ENCODE peak calls at places on chromosome X, in four cellular contexts. D is PC-3, G is Caco-2, N is mammary epithelial cell. U is an unnamed sample.

GRCh38 chrX:48035891-48036290 is 29.1 kb downstream of the SPACA5 start:
- DNase-seq in D (no peak), G (peak; percentile 52), N (no peak), U (no peak)

GRCh38 chrX:153441981-153442380 is 3.9 kb downstream of the TREX2 start:
- DNase-seq in D (no peak), G (no peak), N (peak; percentile 71), U (no peak)

GRCh38 chrX:14528629-14529287 is 578 bp upstream of the GLRA2 start:
- DNase-seq in D (peak; percentile 71), G (peak; percentile 50), N (peak; percentile 60), U (peak; percentile 26)

GRCh38 chrX:103513476-103514108 is 5.7 kb downstream of the RAB40A start:
- DNase-seq in D (peak; percentile 4), G (no peak), N (peak; percentile 44), U (no peak)

GRCh38 chrX:44062842-44063241 is 89.7 kb upstream of the NDP start:
- DNase-seq in D (peak; percentile 62), G (no peak), N (peak; percentile 36), U (no peak)

GRCh38 chrX:115232933-115233496 is 881 bp downstream of the LRCH2 start:
- DNase-seq in D (no peak), G (no peak), N (no peak), U (no peak)

GRCh38 chrX:21638311-21638710 is 19.8 kb downstream of the KLHL34 start:
- DNase-seq in D (peak; percentile 47), G (no peak), N (peak; percentile 51), U (no peak)

GRCh38 chrX:153184787-153185186 is 5.7 kb downstream of the MAGEA1 start:
- DNase-seq in D (no peak), G (no peak), N (no peak), U (no peak)

GRCh38 chrX:87873347-87873941 is 355.8 kb downstream of the KLHL4 start:
- DNase-seq in D (no peak), G (no peak), N (no peak), U (no peak)

GRCh38 chrX:57270980-57271379 is 15.5 kb upstream of the FAAH2 start:
- DNase-seq in D (peak; percentile 57), G (no peak), N (no peak), U (no peak)

GRCh38 chrX:1427756-1428155 is 25.0 kb downstream of the ASMTL start:
- DNase-seq in D (no peak), G (no peak), N (no peak), U (no peak)

GRCh38 chrX:138791551-138791950 is 80.0 kb upstream of the FGF13 start:
- DNase-seq in D (peak; percentile 74), G (no peak), N (no peak), U (no peak)

GRCh38 chrX:109732319-109732779 is 708 bp downstream of the ACSL4 start:
- DNase-seq in D (peak; percentile 56), G (no peak), N (peak; percentile 39), U (no peak)

GRCh38 chrX:110557864-110558263 is 199.2 kb downstream of the RTL9 start:
- DNase-seq in D (no peak), G (no peak), N (no peak), U (no peak)

GRCh38 chrX:148823986-148824385 is 323.6 kb downstream of the AFF2 start:
- DNase-seq in D (no peak), G (no peak), N (no peak), U (no peak)

GRCh38 chrX:1751781-1752180 is 136.9 kb downstream of the ASMT start:
- DNase-seq in D (no peak), G (no peak), N (no peak), U (no peak)

GRCh38 chrX:13102636-13103035 is 58.2 kb upstream of the FAM9C start:
- DNase-seq in D (peak; percentile 22), G (no peak), N (no peak), U (no peak)

GRCh38 chrX:120559799-120560198 is 963 bp downstream of the CUL4B start:
- DNase-seq in D (no peak), G (no peak), N (peak; percentile 1), U (no peak)

GRCh38 chrX:1528186-1528883 is 8.7 kb downstream of the P2RY8 start:
- DNase-seq in D (no peak), G (no peak), N (no peak), U (peak; percentile 28)

GRCh38 chrX:120457766-120458180 is 11.3 kb downstream of the LAMP2 start:
- DNase-seq in D (peak; percentile 90), G (no peak), N (peak; percentile 98), U (no peak)

GRCh38 chrX:110173192-110174175 is 144.4 kb downstream of the AMMECR1 start:
- DNase-seq in D (peak; percentile 86), G (no peak), N (peak; percentile 68), U (no peak)

GRCh38 chrX:427812-428725 is 41.4 kb upstream of the PPP2R3B start:
- DNase-seq in D (peak; percentile 24), G (no peak), N (no peak), U (no peak)

GRCh38 chrX:53263597-53264094 is 17.7 kb downstream of the IQSEC2 start:
- DNase-seq in D (peak; percentile 92), G (no peak), N (peak; percentile 73), U (no peak)

GRCh38 chrX:3476973-3477372 is 130.5 kb upstream of the MXRA5 start:
- DNase-seq in D (no peak), G (no peak), N (no peak), U (no peak)

GRCh38 chrX:66833426-66833825 is 194.5 kb upstream of the EDA2R start:
- DNase-seq in D (no peak), G (no peak), N (no peak), U (no peak)

GRCh38 chrX:69031181-69031580 is 134.1 kb downstream of the PJA1 start:
- DNase-seq in D (peak; percentile 14), G (peak; percentile 37), N (no peak), U (no peak)

GRCh38 chrX:1126738-1127137 is 85.7 kb downstream of the CRLF2 start:
- DNase-seq in D (no peak), G (no peak), N (no peak), U (no peak)

GRCh38 chrX:69286546-69286906 is 121.3 kb upstream of the PJA1 start:
- DNase-seq in D (no peak), G (no peak), N (no peak), U (no peak)

GRCh38 chrX:110302975-110303374 is 14.9 kb downstream of the AMMECR1 start:
- DNase-seq in D (no peak), G (no peak), N (no peak), U (no peak)

GRCh38 chrX:149079805-149080406 is 425.2 kb downstream of the IDS start:
- DNase-seq in D (no peak), G (no peak), N (peak; percentile 13), U (no peak)

GRCh38 chrX:143378851-143379250 is 138.4 kb downstream of the SPANXN3 start:
- DNase-seq in D (no peak), G (no peak), N (no peak), U (no peak)

GRCh38 chrX:75986980-75987379 is 185.9 kb upstream of the PBDC1 start:
- DNase-seq in D (no peak), G (no peak), N (no peak), U (no peak)

GRCh38 chrX:73262991-73263390 is 48.3 kb upstream of the NAP1L2 start:
- DNase-seq in D (peak; percentile 38), G (no peak), N (no peak), U (no peak)

GRCh38 chrX:31715675-31716074 is 643.8 kb upstream of the FTHL17 start:
- DNase-seq in D (peak; percentile 7), G (no peak), N (no peak), U (no peak)

GRCh38 chrX:71216446-71216845 is 6.6 kb upstream of the GJB1 start:
- DNase-seq in D (no peak), G (no peak), N (no peak), U (no peak)

GRCh38 chrX:17597836-17598434 is 139.4 kb upstream of the SCML1 start:
- DNase-seq in D (no peak), G (no peak), N (no peak), U (peak; percentile 89)

GRCh38 chrX:48490661-48491060 is 14.7 kb downstream of the FTSJ1 start:
- DNase-seq in D (peak; percentile 90), G (no peak), N (peak; percentile 77), U (peak; percentile 20)

GRCh38 chrX:10190367-10190766 is 33.6 kb downstream of the CLCN4 start:
- DNase-seq in D (peak; percentile 77), G (no peak), N (peak; percentile 37), U (no peak)

GRCh38 chrX:50211510-50211909 is 6.9 kb downstream of the CCNB3 start:
- DNase-seq in D (peak; percentile 22), G (no peak), N (peak; percentile 5), U (no peak)
- TF ChIP-seq CTCF in D (peak; percentile 37), G (no peak), N (peak; percentile 34), U (no peak)

GRCh38 chrX:46545111-46546005 is at the start of gene ZNF674:
- DNase-seq in D (peak; percentile 95), G (peak; percentile 91), N (peak; percentile 84), U (peak; percentile 88)
- TF ChIP-seq CTCF in D (peak; percentile 45), G (no peak), N (peak; percentile 23), U (no peak)

GRCh38 chrX:15915959-15916703 is 61.5 kb upstream of the AP1S2 start:
- DNase-seq in D (no peak), G (no peak), N (no peak), U (no peak)
- TF ChIP-seq CTCF in D (no peak), G (no peak), N (no peak), U (no peak)

DNA sequence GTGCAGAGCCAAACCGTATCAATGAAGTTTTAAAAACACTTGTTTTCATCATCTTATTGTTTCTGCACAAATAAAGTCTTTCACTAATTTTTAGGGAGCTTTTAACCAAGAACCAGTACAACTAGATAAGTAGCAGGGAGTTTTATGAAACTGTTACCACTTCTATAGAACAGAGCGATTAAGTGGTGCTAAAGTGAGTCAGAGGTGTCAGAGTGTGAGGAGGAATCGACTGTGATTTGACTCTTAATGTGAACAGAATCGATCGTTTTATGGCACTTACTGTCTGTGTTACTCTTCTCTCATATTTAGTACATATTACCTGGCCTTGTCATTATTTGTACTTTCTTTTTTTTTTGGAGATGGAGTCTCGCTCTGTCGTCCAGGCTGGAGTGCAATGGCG is 43.3 kb downstream of the PDK3 start:
- DNase-seq in D (no peak), G (no peak), N (no peak), U (no peak)
- TF ChIP-seq CTCF in D (no peak), G (no peak), N (no peak), U (no peak)

DNA sequence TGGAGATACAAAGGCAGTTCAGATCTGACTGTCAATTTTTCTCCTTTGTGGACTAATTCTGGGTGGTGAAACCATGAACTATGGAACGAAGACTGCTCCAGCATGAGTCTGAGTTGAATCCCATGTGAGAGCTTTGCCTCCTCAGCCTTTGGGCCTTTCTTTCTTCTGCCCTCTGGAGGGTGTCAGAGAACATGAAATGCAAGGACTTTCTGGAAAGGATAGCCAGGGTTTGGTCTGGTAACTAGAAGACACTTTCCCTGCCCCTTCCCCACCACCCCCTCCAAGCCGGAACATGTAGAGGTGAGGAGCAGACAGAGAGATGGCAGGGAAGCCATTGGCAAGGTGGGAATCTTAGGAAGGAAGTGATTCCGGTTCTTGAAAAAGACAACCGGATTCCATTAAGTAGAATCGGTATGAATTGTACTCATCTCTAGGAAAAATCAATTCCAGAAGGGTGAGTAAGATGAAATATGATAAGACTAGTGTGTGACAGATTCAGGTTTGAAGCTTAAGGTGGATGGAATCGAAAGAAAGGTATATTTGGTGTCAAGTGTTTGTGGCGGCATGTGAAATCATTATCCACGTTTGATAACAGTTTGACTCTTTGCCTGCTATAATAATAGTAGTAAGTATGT is 19.0 kb downstream of the FHL1 start:
- DNase-seq in D (peak; percentile 61), G (no peak), N (no peak), U (no peak)
- TF ChIP-seq CTCF in D (peak; percentile 66), G (no peak), N (no peak), U (no peak)

GRCh38 chrX:112968351-112969133 is 127.9 kb upstream of the AMOT start:
- DNase-seq in D (peak; percentile 1), G (peak; percentile 30), N (peak; percentile 8), U (no peak)
- TF ChIP-seq CTCF in D (no peak), G (no peak), N (no peak), U (no peak)